ENCODE peak calls at places on chromosomes 12 and 14, in eight cellular contexts. P is stimulated activated naive B cell treated with anti-CD40 and anti-IgM and Interleukin-4, amounts not matched to agents 10 μg/mL and 1 μg/mL and 100 μg/mL, for 72 hours; C is tibial nerve; J is AG10803; A is mucosa of gallbladder; Q is GM13977; V is dermis microvascular lymphatic vessel endothelial cell; Z is activated CD8-positive, alpha-beta T cell treated with anti-CD3 and anti-CD28 coated beads, Interleukin-2, amount 10 ng/mL, durations not matched to agents 7 days and 5 days. G is an unnamed sample.

GRCh38 chr14:34699873-34700621 is 14.3 kb downstream of the CFL2 start:
- DNase-seq in Q (no peak), Z (no peak), J (peak), P (no peak), V (peak), A (no peak), C (no peak), G (peak)

GRCh38 chr12:53115112-53115890 is 12.0 kb downstream of the SOAT2 start:
- DNase-seq in Q (peak), V (no peak), J (no peak), Z (no peak), A (no peak), C (no peak), P (no peak), G (no peak)

GRCh38 chr12:51625370-51625769 is 34.3 kb downstream of the SCN8A start:
- DNase-seq in A (no peak), Z (no peak), P (no peak), J (no peak), V (no peak), Q (no peak), C (no peak), G (no peak)

GRCh38 chr14:50001999-50002925 is 109.4 kb downstream of the ARF6 start:
- DNase-seq in Q (peak), C (no peak), Z (peak), J (no peak), V (no peak), P (peak), A (peak), G (no peak)

GRCh38 chr12:64088431-64089349 is 133.4 kb downstream of the KICS2 start:
- DNase-seq in J (peak), Q (no peak), V (peak), P (no peak), C (peak), A (peak), Z (no peak), G (peak)

GRCh38 chr12:42086021-42086420 is 58.7 kb downstream of the GXYLT1 start:
- DNase-seq in Q (no peak), Z (no peak), J (peak), V (no peak), P (no peak), A (no peak), C (no peak), G (no peak)

GRCh38 chr14:65832431-65833253 is 420.1 kb downstream of the FUT8 start:
- DNase-seq in C (peak), Q (no peak), Z (no peak), P (no peak), J (peak), V (no peak), A (no peak), G (no peak)

GRCh38 chr12:51020448-51021182 is 5.6 kb downstream of the SLC11A2 start:
- DNase-seq in Z (peak), C (no peak), V (no peak), J (no peak), A (no peak), Q (no peak), P (no peak), G (no peak)

GRCh38 chr14:23630687-23631086 is 5.5 kb upstream of the DHRS2 start:
- DNase-seq in P (no peak), Q (no peak), C (no peak), V (no peak), Z (no peak), A (no peak), J (no peak), G (no peak)

G was measured in BJ.